ENCODE peak calls at places on chromosomes 11 and 22, in five cellular contexts. U is stimulated activated CD8-positive, alpha-beta memory T cell treated with anti-CD3 and anti-CD28 coated beads, Interleukin-7, amount 100 ng/mL, for 1 hour; D is stimulated activated CD4-positive, alpha-beta T cell treated with anti-CD3 and anti-CD28 coated beads, Interleukin-12 subunit alpha, Interleukin-12 subunit beta, amount 100 ng/mL, for 48 hours; G is retina; X is NCI-H2227 treated with DMSO at 0.1 percent for 48 hours. I is an unnamed sample.

GRCh38 chr22:19062909-19063308 is 59.3 kb downstream of the DGCR2 start:
- DNase-seq in G (no peak), D (no peak), X (no peak), U (no peak), I (no peak)

GRCh38 chr22:30892286-30892685 is 76.3 kb downstream of the MORC2 start:
- DNase-seq in D (no peak), G (no peak), X (no peak), U (no peak), I (no peak)

GRCh38 chr22:46433318-46433717 is 97.8 kb downstream of the TRMU start:
- DNase-seq in U (no peak), X (no peak), D (no peak), G (no peak), I (no peak)

GRCh38 chr11:128328955-128329551 is 258.3 kb downstream of the ETS1 start:
- DNase-seq in G (no peak), D (no peak), U (no peak), X (no peak), I (no peak)

GRCh38 chr22:23363683-23364082 is 183.4 kb downstream of the BCR start:
- DNase-seq in X (no peak), G (no peak), U (no peak), D (no peak), I (no peak)

GRCh38 chr11:78961938-78962701 is 387.5 kb upstream of the NARS2 start:
- DNase-seq in G (peak; percentile 88), X (peak; percentile 42), D (no peak), U (no peak), I (no peak)

GRCh38 chr11:71454470-71455113 is 1.6 kb downstream of the NADSYN1 start:
- DNase-seq in X (no peak), U (no peak), G (no peak), D (no peak), I (no peak)

GRCh38 chr11:9459573-9460321 is 1.1 kb upstream of the ZNF143 start:
- DNase-seq in X (peak; percentile 85), D (peak; percentile 31), G (no peak), U (no peak), I (no peak)

GRCh38 chr11:77299528-77299993 is 1.9 kb downstream of the GDPD4 start:
- DNase-seq in X (no peak), G (no peak), D (no peak), U (no peak), I (no peak)

GRCh38 chr11:69278091-69278867 is 15.7 kb upstream of the MYEOV start:
- DNase-seq in G (no peak), D (no peak), X (no peak), U (no peak), I (no peak)

GRCh38 chr11:64868904-64869570 is 9.4 kb downstream of the EHD1 start:
- DNase-seq in X (no peak), G (no peak), D (no peak), U (no peak), I (no peak)

GRCh38 chr11:124179311-124179710 is 3.8 kb upstream of the OR10D3 start:
- DNase-seq in U (no peak), X (no peak), G (no peak), D (no peak), I (no peak)

GRCh38 chr22:46567471-46567870 is 30.1 kb upstream of the CELSR1 start:
- DNase-seq in U (no peak), G (no peak), X (no peak), D (no peak), I (no peak)

GRCh38 chr22:28015056-28015445 is 96.0 kb upstream of the PITPNB start:
- DNase-seq in X (no peak), U (no peak), D (no peak), G (no peak), I (no peak)

GRCh38 chr11:57903441-57904123 is 120.1 kb upstream of the OR9Q1 start:
- DNase-seq in G (no peak), D (peak; percentile 3), U (no peak), X (no peak), I (peak; percentile 62)

GRCh38 chr11:19370100-19370861 is 129.5 kb upstream of the E2F8 start:
- DNase-seq in G (no peak), D (no peak), X (no peak), U (no peak), I (no peak)

GRCh38 chr11:119340335-119341221 is at the start of gene C1QTNF5:
- DNase-seq in G (no peak), U (no peak), X (no peak), D (no peak), I (no peak)

GRCh38 chr22:44393066-44393465 is 80.3 kb upstream of the SHISAL1 start:
- DNase-seq in G (no peak), D (no peak), X (no peak), U (no peak), I (no peak)

GRCh38 chr11:33531743-33532181 is 168.9 kb downstream of the C11orf91 start:
- DNase-seq in X (no peak), U (no peak), D (no peak), G (no peak), I (no peak)

GRCh38 chr22:49687333-49687732 is 140.3 kb downstream of the BRD1 start:
- DNase-seq in D (no peak), X (no peak), U (no peak), G (no peak), I (no peak)

GRCh38 chr11:82229346-82229745 is 504.3 kb downstream of the FAM181B start:
- DNase-seq in U (no peak), D (no peak), G (no peak), X (no peak), I (no peak)

GRCh38 chr11:1292644-1293618 is 16.5 kb downstream of the TOLLIP start:
- DNase-seq in G (no peak), D (no peak), X (no peak), U (no peak), I (no peak)

GRCh38 chr11:72583616-72584292 is 90.5 kb downstream of the PDE2A start:
- DNase-seq in D (no peak), G (no peak), X (no peak), U (no peak), I (no peak)

GRCh38 chr11:11818529-11819121 is 23.1 kb upstream of the USP47 start:
- DNase-seq in U (no peak), G (no peak), D (no peak), X (no peak), I (no peak)

GRCh38 chr11:64592656-64593055 is 1.6 kb downstream of the SLC22A12 start:
- DNase-seq in X (no peak), G (no peak), U (no peak), D (no peak), I (no peak)

GRCh38 chr11:3964935-3965511 is 109.6 kb downstream of the STIM1 start:
- DNase-seq in D (no peak), X (no peak), G (no peak), U (no peak), I (no peak)

GRCh38 chr11:111592491-111592890 is 9.8 kb upstream of the SIK2 start:
- DNase-seq in X (no peak), G (no peak), D (no peak), U (no peak), I (no peak)

GRCh38 chr11:119222308-119222707 is 16.2 kb downstream of the CBL start:
- DNase-seq in D (no peak), U (no peak), G (no peak), X (peak; percentile 53), I (no peak)